ENCODE peak calls at places on chromosomes 5 and 9, in four cellular contexts. F is hypothalamus, L is caudate nucleus, M is neural crest cell. U is an unnamed sample.

GRCh38 chr9:76652894-76653293 is 111.3 kb upstream of the PCA3 start:
- DNase-seq in M (no peak), F (no peak), L (no peak), U (no peak)

GRCh38 chr5:145941677-145942130 is 5.3 kb downstream of the SH3RF2 start:
- DNase-seq in F (no peak), M (no peak), L (no peak), U (no peak)

GRCh38 chr5:22852807-22853670 is at the start of gene CDH12:
- DNase-seq in M (peak), F (no peak), L (peak), U (peak)

GRCh38 chr9:135308809-135309762 is 170.5 kb upstream of the PPP1R26 start:
- DNase-seq in F (no peak), L (peak), M (no peak), U (no peak)

GRCh38 chr5:96702503-96703383 is 40.6 kb downstream of the CAST start:
- DNase-seq in L (peak), F (peak), M (peak), U (peak)

GRCh38 chr5:134547579-134547978 is 22.1 kb downstream of the JADE2 start:
- DNase-seq in F (peak), M (no peak), L (peak), U (no peak)

GRCh38 chr5:78716221-78716620 is 67.6 kb upstream of the LHFPL2 start:
- DNase-seq in M (no peak), L (no peak), F (no peak), U (no peak)

GRCh38 chr5:154076240-154076922 is 37.6 kb downstream of the MFAP3 start:
- DNase-seq in M (no peak), L (no peak), F (no peak), U (no peak)